ENCODE peak calls at places on chromosome 2, in six cellular contexts. U, J, R, L, Q and E are unnamed samples.

GRCh38 chr2:159904127-159904564 is 106.1 kb upstream of the CD302 start:
- DNase-seq in U (no peak), J (peak; percentile 22), R (no peak), L (peak; percentile 64), Q (no peak), E (no peak)

GRCh38 chr2:103898561-103898960 is 955.4 kb upstream of the POU3F3 start:
- DNase-seq in U (no peak), J (no peak), R (no peak), L (no peak), Q (no peak), E (no peak)

GRCh38 chr2:113258748-113259147 is 20.0 kb downstream of the PAX8 start:
- DNase-seq in U (no peak), J (peak; percentile 52), R (no peak), L (no peak), Q (no peak), E (no peak)

GRCh38 chr2:26327291-26328272 is 18.4 kb upstream of the SELENOI start:
- DNase-seq in U (no peak), J (no peak), R (peak; percentile 32), L (no peak), Q (no peak), E (no peak)

GRCh38 chr2:237707859-237708398 is 80.5 kb downstream of the LRRFIP1 start:
- DNase-seq in U (no peak), J (no peak), R (no peak), L (no peak), Q (no peak), E (no peak)

GRCh38 chr2:95060446-95061118 is 35.1 kb downstream of the MAL start:
- DNase-seq in U (peak; percentile 67), J (peak; percentile 16), R (no peak), L (no peak), Q (peak; percentile 39), E (no peak)

GRCh38 chr2:206989306-206989705 is 50.0 kb downstream of the CPO start:
- DNase-seq in U (no peak), J (peak; percentile 54), R (peak; percentile 62), L (no peak), Q (no peak), E (no peak)

GRCh38 chr2:212147921-212148513 is 390.6 kb downstream of the ERBB4 start:
- DNase-seq in U (no peak), J (no peak), R (peak; percentile 58), L (no peak), Q (no peak), E (no peak)

GRCh38 chr2:165081276-165081675 is 122.6 kb downstream of the SCN3A start:
- DNase-seq in U (no peak), J (no peak), R (no peak), L (no peak), Q (no peak), E (no peak)

GRCh38 chr2:209470-209869 is 54.4 kb downstream of the SH3YL1 start:
- DNase-seq in U (no peak), J (no peak), R (no peak), L (no peak), Q (no peak), E (no peak)

GRCh38 chr2:67384115-67384823 is 12.9 kb upstream of the ETAA1 start:
- DNase-seq in U (no peak), J (no peak), R (no peak), L (no peak), Q (no peak), E (no peak)

GRCh38 chr2:166088634-166089033 is 39.2 kb downstream of the SCN1A start:
- DNase-seq in U (no peak), J (no peak), R (peak; percentile 39), L (no peak), Q (no peak), E (no peak)

GRCh38 chr2:56682397-56682760 is 498.6 kb downstream of the CCDC85A start:
- DNase-seq in U (no peak), J (no peak), R (no peak), L (no peak), Q (no peak), E (no peak)

GRCh38 chr2:205079173-205079572 is 533.9 kb downstream of the PARD3B start:
- DNase-seq in U (no peak), J (no peak), R (no peak), L (no peak), Q (no peak), E (no peak)

GRCh38 chr2:120251863-120252206 is 817 bp upstream of the RALB start:
- DNase-seq in U (no peak), J (no peak), R (no peak), L (no peak), Q (no peak), E (no peak)